ENCODE peak calls at places on chromosome 17, in five cellular contexts. C is transverse colon, A is neural crest cell, P is omental fat pad, E is AG04449. B is an unnamed sample.

GRCh38 chr17:58059141-58059540 is 24.1 kb upstream of the DYNLL2 start:
- DNase-seq in E (no peak), A (no peak), C (no peak), P (no peak), B (no peak)

GRCh38 chr17:47267354-47267828 is 13.8 kb downstream of the ITGB3 start:
- DNase-seq in C (no peak), A (no peak), E (no peak), P (no peak), B (no peak)

GRCh38 chr17:73462830-73463229 is 151.0 kb upstream of the CDC42EP4 start:
- DNase-seq in P (no peak), A (no peak), E (no peak), C (no peak), B (no peak)

GRCh38 chr17:81959362-81960129 is 1.4 kb downstream of the NOTUM start:
- DNase-seq in C (peak), P (peak), E (no peak), A (peak), B (peak)

GRCh38 chr17:57463103-57463885 is 207.0 kb downstream of the MSI2 start:
- DNase-seq in C (peak), E (peak), A (no peak), P (no peak), B (no peak)

GRCh38 chr17:3892095-3892998 is 506 bp downstream of the CAMKK1 start:
- DNase-seq in A (peak), E (no peak), C (peak), P (peak), B (no peak)

GRCh38 chr17:31564883-31565297 is 173.4 kb downstream of the RAB11FIP4 start:
- DNase-seq in C (no peak), A (no peak), P (no peak), E (no peak), B (peak)

GRCh38 chr17:27741361-27741861 is 58.9 kb downstream of the NOS2 start:
- DNase-seq in C (no peak), P (no peak), A (no peak), E (no peak), B (no peak)

GRCh38 chr17:40323731-40324650 is 15.0 kb downstream of the RARA start:
- DNase-seq in A (no peak), E (no peak), P (no peak), C (peak), B (no peak)

GRCh38 chr17:29238133-29238850 is 8.4 kb upstream of the CRYBA1 start:
- DNase-seq in C (no peak), A (no peak), E (no peak), P (no peak), B (no peak)

GRCh38 chr17:14971054-14971453 is 294.1 kb downstream of the PMP22 start:
- DNase-seq in E (no peak), A (no peak), P (no peak), C (no peak), B (no peak)

DNA sequence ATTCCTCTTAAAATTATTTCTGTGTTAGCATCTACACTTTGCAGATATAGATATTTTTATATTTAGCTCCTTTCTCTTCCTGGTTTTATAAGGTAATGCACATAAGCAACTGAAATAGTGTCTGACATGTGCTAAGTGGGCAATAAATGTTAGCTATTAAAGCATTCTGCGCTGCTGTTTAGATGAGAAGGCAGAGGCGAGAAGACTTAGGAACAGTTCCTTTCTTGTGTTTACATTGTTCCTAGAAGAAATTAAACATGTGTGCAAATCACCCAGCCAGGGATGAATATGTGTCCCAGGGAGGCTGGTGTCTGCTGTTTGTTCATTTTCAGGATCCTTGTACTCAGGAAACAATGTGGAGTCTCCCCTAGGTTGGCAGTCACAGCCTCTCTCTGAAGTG is 292.3 kb downstream of the PMP22 start:
- DNase-seq in P (no peak), A (no peak), E (no peak), C (no peak), B (no peak)
- TF ChIP-seq CTCF in P (no peak), A (no peak), E (no peak), C (no peak), B (no peak)

GRCh38 chr17:75927286-75927922 is 13.4 kb downstream of the FBF1 start:
- DNase-seq in E (no peak), P (no peak), A (peak), C (peak), B (no peak)

GRCh38 chr17:75922963-75923874 is 17.6 kb downstream of the FBF1 start:
- DNase-seq in A (no peak), E (no peak), C (peak), P (no peak), B (no peak)

GRCh38 chr17:75925912-75926311 is 14.9 kb downstream of the FBF1 start:
- DNase-seq in P (no peak), E (no peak), C (no peak), A (no peak), B (no peak)

GRCh38 chr17:75922173-75922961 is 17.7 kb upstream of the MRPL38 start:
- DNase-seq in P (no peak), C (no peak), A (no peak), E (no peak), B (no peak)

DNA sequence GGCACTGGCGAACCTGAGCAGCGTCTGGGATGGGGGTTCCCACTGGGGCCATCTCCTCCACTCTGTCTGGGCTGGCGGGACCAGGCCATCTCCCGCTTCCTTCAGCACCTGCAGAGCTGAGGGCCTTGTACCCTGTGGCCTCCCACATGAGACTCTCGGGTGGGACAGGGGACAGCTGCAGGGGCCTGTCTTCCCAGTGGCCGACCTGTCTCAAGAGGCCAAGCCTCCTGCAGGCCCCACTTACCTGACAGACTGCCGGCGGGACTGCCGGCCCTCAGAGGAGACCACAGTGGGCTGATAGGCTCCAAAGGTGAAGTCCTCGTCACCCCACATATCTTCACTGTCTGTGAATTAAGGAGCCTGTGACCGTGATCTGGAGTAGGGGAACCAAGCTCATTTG is 15.7 kb downstream of the FBF1 start:
- DNase-seq in P (no peak), A (no peak), E (no peak), C (no peak), B (no peak)
- TF ChIP-seq CTCF in P (no peak), A (no peak), E (no peak), C (no peak), B (no peak)

GRCh38 chr17:30554839-30555751 is 77.9 kb downstream of the GOSR1 start:
- DNase-seq in P (no peak), E (no peak), C (no peak), A (no peak), B (no peak)
- TF ChIP-seq CTCF in P (no peak), E (peak), C (no peak), A (no peak), B (peak)

GRCh38 chr17:45293413-45294211 is 23.2 kb downstream of the MAP3K14 start:
- DNase-seq in A (no peak), C (peak), E (no peak), P (peak), B (no peak)
- TF ChIP-seq CTCF in A (no peak), C (no peak), E (peak), P (no peak), B (no peak)

GRCh38 chr17:7133424-7133823 is 18.8 kb upstream of the ASGR2 start:
- DNase-seq in C (peak), A (peak), P (no peak), E (no peak), B (no peak)
- TF ChIP-seq CTCF in C (no peak), A (peak), P (no peak), E (peak), B (peak)

B was measured in D721Med.